ENCODE peak calls at places on chromosomes 6 and 20, in seven cellular contexts. P is PC-9, N is pancreas, R is endothelial cell of umbilical vein, T is NT2/D1, U is fibroblast of lung, Q is adipocyte. D is an unnamed sample.

GRCh38 chr6:115898246-115898645 is 162.4 kb downstream of the FRK start:
- DNase-seq in P (no peak), N (no peak), R (no peak), T (no peak), U (peak; percentile 28), Q (peak; percentile 14), D (no peak)

GRCh38 chr20:17728074-17728473 is 28.3 kb downstream of the BANF2 start:
- DNase-seq in P (no peak), N (no peak), R (no peak), T (no peak), U (no peak), Q (no peak), D (no peak)

GRCh38 chr6:2819891-2820814 is 21.5 kb downstream of the SERPINB1 start:
- DNase-seq in P (no peak), N (no peak), R (peak; percentile 87), T (no peak), U (no peak), Q (no peak), D (no peak)

GRCh38 chr6:159174263-159174974 is 5.2 kb downstream of the FNDC1 start:
- DNase-seq in P (peak; percentile 37), N (peak; percentile 65), R (peak; percentile 46), T (peak; percentile 35), U (peak; percentile 74), Q (peak; percentile 92), D (peak; percentile 39)

GRCh38 chr6:20708367-20709124 is 174.3 kb downstream of the CDKAL1 start:
- DNase-seq in P (no peak), N (no peak), R (no peak), T (no peak), U (peak; percentile 14), Q (no peak), D (no peak)

GRCh38 chr20:24289737-24290481 is 179.5 kb upstream of the SYNDIG1 start:
- DNase-seq in P (no peak), N (no peak), R (no peak), T (no peak), U (no peak), Q (peak; percentile 3), D (no peak)

GRCh38 chr20:5881714-5882113 is 68.6 kb downstream of the TRMT6 start:
- DNase-seq in P (no peak), N (no peak), R (no peak), T (peak; percentile 38), U (no peak), Q (no peak), D (no peak)

GRCh38 chr6:45560421-45560820 is 182.7 kb upstream of the SUPT3H start:
- DNase-seq in P (no peak), N (no peak), R (no peak), T (no peak), U (no peak), Q (no peak), D (no peak)

GRCh38 chr6:2168480-2168879 is 76.9 kb downstream of the GMDS start:
- DNase-seq in P (no peak), N (no peak), R (no peak), T (no peak), U (peak; percentile 35), Q (peak; percentile 39), D (no peak)

GRCh38 chr20:61938839-61939690 is 126.6 kb downstream of the TAF4 start:
- DNase-seq in P (no peak), N (no peak), R (no peak), T (no peak), U (no peak), Q (no peak), D (peak; percentile 48)

GRCh38 chr6:93828553-93828952 is 409.2 kb upstream of the EPHA7 start:
- DNase-seq in P (no peak), N (no peak), R (no peak), T (no peak), U (no peak), Q (no peak), D (no peak)

GRCh38 chr6:89776583-89777233 is 42.9 kb downstream of the MDN1 start:
- DNase-seq in P (no peak), N (no peak), R (no peak), T (no peak), U (no peak), Q (no peak), D (no peak)

GRCh38 chr6:169723991-169724553 is at the start of gene PHF10:
- DNase-seq in P (no peak), N (peak; percentile 48), R (no peak), T (no peak), U (peak; percentile 28), Q (peak; percentile 75), D (no peak)

DNA sequence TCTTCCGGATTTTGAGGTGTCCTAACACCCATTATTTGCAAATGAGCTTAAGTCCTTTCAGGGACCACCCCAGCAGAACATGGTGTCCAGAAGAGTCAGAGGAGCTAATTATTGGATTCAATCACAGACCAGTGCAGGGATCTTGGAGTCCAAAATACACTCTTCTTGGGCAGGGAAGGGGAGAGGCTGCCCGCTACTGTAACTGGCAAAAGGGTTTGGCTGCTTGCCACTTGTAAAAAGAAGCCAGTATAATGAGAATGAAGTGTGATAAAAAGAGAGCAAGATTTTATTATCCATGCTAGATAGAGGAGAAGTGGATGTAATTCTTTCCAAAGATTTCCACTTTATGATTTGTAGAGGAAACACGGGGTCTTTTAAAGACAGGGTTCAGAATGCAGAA is 19.3 kb downstream of the SPINT3 start:
- DNase-seq in P (no peak), N (no peak), R (no peak), T (no peak), U (no peak), Q (no peak), D (no peak)
- H3K9me3 ChIP-seq in P (no peaks in the 10 kb centered on the region), N (no peaks in the 10 kb centered on the region), R (no peaks in the 10 kb centered on the region), T (no peaks in the 10 kb centered on the region), U (no peaks in the 10 kb centered on the region), Q (no peaks in the 10 kb centered on the region), D (no peaks in the 10 kb centered on the region)

DNA sequence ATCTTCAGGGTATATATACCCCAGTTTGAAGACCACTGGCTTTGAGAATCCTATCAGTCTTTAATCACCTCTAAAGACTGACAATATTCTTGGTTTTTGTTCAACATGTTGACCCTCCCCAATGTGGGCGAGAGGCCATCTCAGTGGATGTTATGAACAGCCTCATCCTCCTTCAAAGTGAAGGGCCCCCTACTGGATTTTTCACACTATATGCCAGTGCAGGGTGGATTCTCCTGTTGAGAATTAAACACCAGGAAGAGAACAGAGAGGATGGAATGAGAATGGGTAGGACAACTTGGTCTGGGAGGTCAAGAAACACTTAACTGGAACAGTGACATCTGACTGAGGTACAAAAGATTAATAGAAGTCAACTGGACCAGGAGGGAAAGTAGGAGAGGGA is 327.1 kb downstream of the MAFB start:
- DNase-seq in P (no peak), N (no peak), R (no peak), T (no peak), U (no peak), Q (no peak), D (no peak)
- H3K4me3 ChIP-seq in P (no peak overlapping the region), N (no peak overlapping the region), R (no peak overlapping the region), T (no peak overlapping the region), U (no peak overlapping the region), Q (no peak overlapping the region), D (no peak overlapping the region)

GRCh38 chr6:9942131-9942530 is 472.7 kb downstream of the TFAP2A start:
- DNase-seq in P (no peak), N (no peak), R (no peak), T (no peak), U (no peak), Q (no peak), D (no peak)
- H3K36me3 ChIP-seq in P (no peaks in the 10 kb centered on the region), N (no peaks in the 10 kb centered on the region), R (no peaks in the 10 kb centered on the region), T (no peaks in the 10 kb centered on the region), U (no peaks in the 10 kb centered on the region), Q (no peaks in the 10 kb centered on the region), D (no peaks in the 10 kb centered on the region)

DNA sequence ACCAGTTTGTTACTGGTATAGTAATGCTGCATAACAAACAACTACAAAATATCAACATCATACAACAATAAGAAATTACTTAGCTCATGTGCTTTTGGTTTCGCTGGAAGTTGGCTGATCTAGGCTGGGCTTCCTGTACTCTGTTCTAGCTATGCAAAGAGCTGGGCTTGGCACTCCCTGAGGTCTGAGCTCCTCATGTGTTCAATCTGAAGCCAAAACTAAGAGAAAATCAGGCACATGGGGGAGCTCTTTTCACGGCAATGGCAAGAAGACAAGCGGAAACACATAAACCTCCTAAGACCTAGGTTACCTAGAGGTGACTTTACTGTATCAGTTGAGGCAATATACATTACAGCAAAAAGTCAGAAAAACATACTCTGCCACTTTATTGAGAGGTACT is 574.2 kb downstream of the KHDRBS2 start:
- DNase-seq in P (no peak), N (no peak), R (no peak), T (peak; percentile 13), U (no peak), Q (no peak), D (no peak)
- H3K9me3 ChIP-seq in P (no peaks in the 10 kb centered on the region), N (no peaks in the 10 kb centered on the region), R (peaks cover 2% of the 10 kb centered on the region), T (no peaks in the 10 kb centered on the region), U (no peaks in the 10 kb centered on the region), Q (no peaks in the 10 kb centered on the region), D (no peaks in the 10 kb centered on the region)

GRCh38 chr20:33551778-33552177 is 61.9 kb downstream of the CBFA2T2 start:
- DNase-seq in P (no peak), N (no peak), R (no peak), T (no peak), U (peak; percentile 83), Q (no peak), D (no peak)

GRCh38 chr20:33555755-33556154 is 65.9 kb downstream of the CBFA2T2 start:
- DNase-seq in P (no peak), N (no peak), R (no peak), T (no peak), U (no peak), Q (no peak), D (no peak)

GRCh38 chr20:33556237-33556636 is 66.3 kb downstream of the CBFA2T2 start:
- DNase-seq in P (no peak), N (no peak), R (no peak), T (no peak), U (no peak), Q (no peak), D (no peak)

GRCh38 chr20:33552519-33552918 is 62.6 kb downstream of the CBFA2T2 start:
- DNase-seq in P (no peak), N (no peak), R (no peak), T (no peak), U (no peak), Q (no peak), D (no peak)

DNA sequence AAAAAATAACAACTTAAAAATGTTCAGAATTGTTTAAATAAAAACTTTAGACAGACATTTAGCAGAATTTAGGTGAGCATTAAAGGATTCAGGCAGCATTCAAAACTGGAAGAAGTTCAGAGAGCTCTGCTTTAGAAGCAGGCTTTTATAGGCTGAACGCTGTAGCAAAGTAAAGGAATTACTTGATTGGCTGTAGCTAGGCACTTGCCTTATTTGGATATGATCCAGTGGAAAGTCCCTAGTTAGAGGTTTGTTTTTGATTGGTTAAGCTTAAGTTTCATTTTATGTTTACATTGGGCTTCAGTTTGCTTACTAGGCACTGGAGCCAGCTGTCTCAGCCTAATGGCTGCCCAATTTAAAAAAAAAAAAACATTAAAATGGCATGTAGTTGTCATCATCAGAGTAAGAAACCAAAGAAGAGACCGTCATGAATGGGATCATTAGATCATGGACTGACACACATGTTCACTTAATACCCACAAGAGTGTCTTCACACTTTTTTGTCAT is 65.1 kb downstream of the CBFA2T2 start:
- DNase-seq in P (peak; percentile 71), N (no peak), R (peak; percentile 94), T (no peak), U (peak; percentile 98), Q (peak; percentile 95), D (no peak)
- H3K4me3 ChIP-seq in P (no peak overlapping the region), N (no peak overlapping the region), R (no peak overlapping the region), T (no peak overlapping the region), U (peak overlapping the region; percentile 1), Q (no peak overlapping the region), D (no peak overlapping the region)

D was measured in breast epithelium.